ENCODE peak calls at places on chromosomes 7 and 10, in six cellular contexts. One of them, this sample, is unnamed.

GRCh38 chr10:14674376-14675050 is 100.2 kb downstream of the FAM107B start:
- DNase-seq in HuH-7.5: peak; percentile 38
- DNase-seq in central memory CD4-positive, alpha-beta T cell: no peak
- DNase-seq in ELR: no peak
- DNase-seq in activated T-cell treated with anti-CD3 and anti-CD28 coated beads, Interleukin-2, amount 50 U/mL, for 4 hours: no peak
- DNase-seq in spleen: no peak
- DNase-seq in this sample: no peak

GRCh38 chr10:91409069-91409868 is 875 bp upstream of the HECTD2 start:
- DNase-seq in central memory CD4-positive, alpha-beta T cell: peak; percentile 40
- DNase-seq in activated T-cell treated with anti-CD3 and anti-CD28 coated beads, Interleukin-2, amount 50 U/mL, for 4 hours: peak; percentile 10
- DNase-seq in spleen: no peak
- DNase-seq in HuH-7.5: peak; percentile 80
- DNase-seq in ELR: peak; percentile 85
- DNase-seq in this sample: peak; percentile 87

GRCh38 chr10:85612833-85613232 is 753.8 kb downstream of the GRID1 start:
- DNase-seq in central memory CD4-positive, alpha-beta T cell: peak; percentile 8
- DNase-seq in ELR: no peak
- DNase-seq in activated T-cell treated with anti-CD3 and anti-CD28 coated beads, Interleukin-2, amount 50 U/mL, for 4 hours: no peak
- DNase-seq in spleen: no peak
- DNase-seq in HuH-7.5: no peak
- DNase-seq in this sample: no peak

GRCh38 chr10:34558093-34558492 is 257.0 kb downstream of the PARD3 start:
- DNase-seq in central memory CD4-positive, alpha-beta T cell: no peak
- DNase-seq in ELR: no peak
- DNase-seq in activated T-cell treated with anti-CD3 and anti-CD28 coated beads, Interleukin-2, amount 50 U/mL, for 4 hours: no peak
- DNase-seq in HuH-7.5: no peak
- DNase-seq in spleen: no peak
- DNase-seq in this sample: no peak

GRCh38 chr10:484925-485661 is 204.4 kb downstream of the DIP2C start:
- DNase-seq in central memory CD4-positive, alpha-beta T cell: peak; percentile 44
- DNase-seq in spleen: peak; percentile 76
- DNase-seq in ELR: no peak
- DNase-seq in HuH-7.5: no peak
- DNase-seq in activated T-cell treated with anti-CD3 and anti-CD28 coated beads, Interleukin-2, amount 50 U/mL, for 4 hours: peak; percentile 19
- DNase-seq in this sample: no peak

GRCh38 chr10:110512461-110513187 is 14.9 kb downstream of the DUSP5 start:
- DNase-seq in ELR: peak; percentile 97
- DNase-seq in central memory CD4-positive, alpha-beta T cell: no peak
- DNase-seq in HuH-7.5: no peak
- DNase-seq in activated T-cell treated with anti-CD3 and anti-CD28 coated beads, Interleukin-2, amount 50 U/mL, for 4 hours: peak; percentile 61
- DNase-seq in spleen: no peak
- DNase-seq in this sample: no peak

GRCh38 chr7:44216019-44216418 is 15.2 kb downstream of the YKT6 start:
- DNase-seq in spleen: peak; percentile 54
- DNase-seq in ELR: no peak
- DNase-seq in HuH-7.5: no peak
- DNase-seq in central memory CD4-positive, alpha-beta T cell: no peak
- DNase-seq in activated T-cell treated with anti-CD3 and anti-CD28 coated beads, Interleukin-2, amount 50 U/mL, for 4 hours: no peak
- DNase-seq in this sample: no peak

GRCh38 chr10:30359373-30360206 is 10.5 kb upstream of the MTPAP start:
- DNase-seq in ELR: peak; percentile 64
- DNase-seq in HuH-7.5: peak; percentile 70
- DNase-seq in spleen: peak; percentile 86
- DNase-seq in activated T-cell treated with anti-CD3 and anti-CD28 coated beads, Interleukin-2, amount 50 U/mL, for 4 hours: peak; percentile 43
- DNase-seq in central memory CD4-positive, alpha-beta T cell: peak; percentile 31
- DNase-seq in this sample: no peak

GRCh38 chr10:44201656-44202055 is 183.2 kb downstream of the CXCL12 start:
- DNase-seq in activated T-cell treated with anti-CD3 and anti-CD28 coated beads, Interleukin-2, amount 50 U/mL, for 4 hours: no peak
- DNase-seq in HuH-7.5: no peak
- DNase-seq in spleen: no peak
- DNase-seq in central memory CD4-positive, alpha-beta T cell: no peak
- DNase-seq in ELR: no peak
- DNase-seq in this sample: no peak

GRCh38 chr7:143013897-143014296 is 13.0 kb downstream of the OR9A2 start:
- DNase-seq in spleen: no peak
- DNase-seq in activated T-cell treated with anti-CD3 and anti-CD28 coated beads, Interleukin-2, amount 50 U/mL, for 4 hours: no peak
- DNase-seq in ELR: peak; percentile 33
- DNase-seq in HuH-7.5: no peak
- DNase-seq in central memory CD4-positive, alpha-beta T cell: no peak
- DNase-seq in this sample: no peak

GRCh38 chr10:105611244-105611798 is 970.2 kb downstream of the SORCS3 start:
- DNase-seq in HuH-7.5: no peak
- DNase-seq in central memory CD4-positive, alpha-beta T cell: no peak
- DNase-seq in spleen: no peak
- DNase-seq in ELR: no peak
- DNase-seq in activated T-cell treated with anti-CD3 and anti-CD28 coated beads, Interleukin-2, amount 50 U/mL, for 4 hours: no peak
- DNase-seq in this sample: no peak

This sample was measured in chondrocyte.